ENCODE peak calls at places on chromosome 1, in eight cellular contexts. Y is H54, N is sigmoid colon, H is adrenal gland, P is transverse colon, S is IMR-90, B is GM12891, D is body of pancreas. T is an unnamed sample.

GRCh38 chr1:206497363-206497762 is 10.0 kb upstream of the RASSF5 start:
- DNase-seq in P (no peak), N (no peak), S (no peak), H (no peak), B (no peak), Y (no peak), D (no peak), T (no peak)

GRCh38 chr1:247845693-247846017 is 4.0 kb upstream of the OR11L1 start:
- DNase-seq in P (no peak), Y (no peak), B (no peak), S (no peak), H (no peak), N (no peak), D (no peak), T (no peak)

GRCh38 chr1:98557808-98558390 is 103.6 kb upstream of the SNX7 start:
- DNase-seq in S (no peak), P (no peak), D (no peak), N (no peak), H (no peak), B (no peak), Y (no peak), T (no peak)

GRCh38 chr1:217135569-217135915 is 412.3 kb upstream of the ESRRG start:
- DNase-seq in Y (no peak), B (no peak), D (no peak), N (no peak), S (peak; percentile 5), P (no peak), H (no peak), T (no peak)

GRCh38 chr1:78078358-78078757 is 32.6 kb downstream of the GIPC2 start:
- DNase-seq in N (no peak), B (no peak), S (no peak), Y (no peak), P (no peak), D (no peak), H (no peak), T (no peak)

GRCh38 chr1:117857434-117857833 is 72.0 kb downstream of the GDAP2 start:
- DNase-seq in P (no peak), H (no peak), Y (no peak), S (peak; percentile 4), D (no peak), B (no peak), N (no peak), T (peak; percentile 68)

GRCh38 chr1:118960567-118961136 is 27.5 kb downstream of the TBX15 start:
- DNase-seq in H (no peak), B (no peak), N (no peak), Y (peak; percentile 26), P (peak; percentile 40), D (peak; percentile 17), S (no peak), T (no peak)

GRCh38 chr1:29889776-29890175 is 653.5 kb downstream of the PTPRU start:
- DNase-seq in Y (no peak), P (no peak), H (no peak), B (no peak), D (no peak), N (no peak), S (no peak), T (no peak)

GRCh38 chr1:115036814-115037535 is 7.3 kb downstream of the TSHB start:
- DNase-seq in P (no peak), N (no peak), Y (no peak), S (no peak), B (no peak), H (no peak), D (no peak), T (peak; percentile 20)

GRCh38 chr1:52601976-52602327 is 219 bp upstream of the GPX7 start:
- DNase-seq in Y (no peak), H (no peak), N (no peak), P (no peak), D (no peak), B (no peak), S (no peak), T (no peak)

GRCh38 chr1:101310484-101310883 is 73.7 kb downstream of the S1PR1 start:
- DNase-seq in Y (no peak), S (no peak), N (no peak), P (no peak), D (no peak), B (no peak), H (no peak), T (no peak)

GRCh38 chr1:13779930-13780329 is 79.9 kb downstream of the PRDM2 start:
- DNase-seq in D (no peak), S (peak; percentile 63), H (no peak), N (no peak), B (no peak), P (no peak), Y (no peak), T (no peak)

GRCh38 chr1:97636941-97637340 is 283.9 kb downstream of the DPYD start:
- DNase-seq in P (no peak), S (no peak), B (no peak), N (no peak), D (no peak), Y (no peak), H (no peak), T (no peak)

DNA sequence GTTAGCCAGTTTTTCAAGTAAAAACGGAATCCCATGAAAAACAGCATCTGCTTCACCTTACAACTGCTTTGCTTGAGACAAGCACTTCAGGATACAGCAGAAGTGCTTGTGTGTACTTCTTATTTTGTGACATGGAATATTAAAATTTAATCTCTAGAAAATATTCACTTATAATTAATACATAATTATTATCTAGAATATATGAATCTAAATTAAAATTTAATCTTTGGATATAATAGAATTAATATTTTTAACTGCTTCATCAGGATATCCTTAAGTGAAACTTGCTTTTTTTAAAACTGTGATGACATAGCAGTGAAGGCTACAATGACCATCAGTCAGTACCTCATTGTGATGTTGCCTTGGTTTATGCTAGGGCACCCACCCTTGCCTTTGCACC is 148.4 kb upstream of the C1orf105 start:
- DNase-seq in P (no peak), S (no peak), H (no peak), N (no peak), B (no peak), Y (no peak), D (no peak), T (no peak)
- TF ChIP-seq POLR2A in P (no peak), S (no peak), H (no peak), N (no peak), B (no peak), Y (no peak), D (no peak), T (no peak)

GRCh38 chr1:168726311-168726710 is 2.7 kb downstream of the DPT start:
- DNase-seq in H (no peak), D (no peak), S (no peak), N (peak; percentile 67), B (no peak), Y (no peak), P (no peak), T (no peak)
- TF ChIP-seq POLR2A in H (no peak), D (no peak), S (no peak), N (no peak), B (no peak), Y (no peak), P (no peak), T (no peak)

DNA sequence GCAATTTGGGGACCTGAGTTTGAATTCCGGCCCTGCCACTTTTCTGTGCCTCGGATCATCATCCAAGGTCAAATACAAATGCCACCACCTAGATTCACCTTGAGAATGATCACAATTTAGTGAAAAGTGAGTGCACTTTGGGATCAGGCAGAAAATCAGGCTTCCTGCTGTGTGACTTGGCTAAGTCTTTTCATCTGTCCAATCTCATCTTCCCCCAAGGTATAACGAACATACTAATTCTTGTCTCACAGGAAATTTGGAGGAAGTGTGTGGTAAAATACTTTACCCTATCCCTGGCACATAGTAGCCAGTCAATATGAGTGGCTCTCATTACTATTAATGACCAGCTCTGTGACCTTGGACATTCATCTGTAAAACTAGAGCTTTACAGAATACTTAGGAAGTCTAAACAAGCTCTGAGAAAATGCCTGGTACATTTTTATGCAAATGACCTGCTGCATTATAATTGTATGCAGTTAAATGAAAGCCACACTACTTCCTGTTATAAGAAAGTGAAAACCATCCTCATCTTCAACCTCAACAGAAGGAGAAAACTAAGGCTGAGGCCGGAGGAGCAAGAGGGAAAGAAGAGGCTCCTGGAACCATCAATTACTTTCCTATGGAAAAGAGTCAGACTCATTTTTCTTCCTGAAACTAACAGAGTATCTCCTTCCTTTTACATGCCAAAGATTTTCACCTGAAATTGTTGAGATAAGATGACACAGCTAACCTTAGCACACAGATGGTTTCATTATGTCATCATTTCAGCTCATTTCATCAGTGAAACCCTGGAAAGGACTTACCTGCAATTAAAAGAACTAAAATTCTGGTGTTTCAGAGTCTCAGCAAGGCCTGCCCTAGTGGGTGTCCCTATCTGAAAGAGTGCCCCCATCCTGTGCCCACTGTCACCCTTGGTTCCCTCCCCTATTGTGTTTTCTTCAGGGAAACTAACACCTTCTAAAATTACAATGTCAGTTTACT is 32.6 kb upstream of the RGS8 start:
- DNase-seq in S (no peak), Y (no peak), D (no peak), H (no peak), N (no peak), B (no peak), P (no peak), T (no peak)
- TF ChIP-seq POLR2A in S (no peak), Y (no peak), D (no peak), H (no peak), N (no peak), B (no peak), P (no peak), T (no peak)

DNA sequence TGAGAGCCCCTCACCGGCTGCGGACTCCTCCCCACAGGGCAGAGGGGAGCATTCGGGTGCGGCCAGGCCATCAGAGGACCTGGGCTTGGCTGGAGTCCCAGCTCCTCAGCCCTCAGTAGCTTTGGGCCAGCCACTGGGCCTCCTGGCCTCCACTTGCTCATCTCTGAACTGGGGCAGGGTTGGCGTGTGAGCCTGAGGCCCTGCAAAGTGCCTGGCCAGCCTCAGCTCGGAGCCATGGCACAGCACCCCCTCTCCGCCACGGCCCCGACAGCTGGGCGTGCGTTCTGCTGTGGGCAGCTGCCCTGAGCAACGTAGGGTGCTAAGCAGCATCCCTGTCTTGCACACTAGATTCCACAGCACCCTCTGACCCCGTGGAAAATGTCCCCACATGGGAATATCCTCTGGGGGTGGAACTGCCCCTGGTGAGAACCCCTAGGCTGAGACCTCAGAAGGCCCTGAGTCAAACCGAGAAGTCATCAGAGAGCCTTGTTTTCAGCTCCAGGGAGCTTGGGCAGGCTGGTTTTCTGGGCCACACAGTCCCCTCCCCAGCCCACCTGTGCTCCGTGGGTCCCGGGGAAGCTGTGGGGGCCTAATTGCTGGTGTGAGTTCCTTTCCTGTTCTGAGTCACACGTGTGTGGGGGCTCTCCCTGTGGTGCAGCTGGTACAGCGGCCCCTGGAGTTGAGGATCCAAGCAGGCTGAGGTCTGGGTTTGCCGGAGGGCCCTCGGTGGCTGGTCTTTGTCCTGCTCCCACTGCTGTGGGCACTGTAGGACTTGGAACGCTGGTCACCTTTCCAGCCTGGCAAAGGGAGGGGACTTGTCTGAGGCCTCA is 24.5 kb downstream of the TP73 start:
- DNase-seq in P (no peak), S (no peak), N (no peak), B (peak; percentile 72), D (no peak), Y (no peak), H (no peak), T (no peak)
- TF ChIP-seq POLR2A in P (no peak), S (no peak), N (no peak), B (no peak), D (no peak), Y (no peak), H (no peak), T (no peak)